ENCODE peak calls at places on chromosomes 4 and X, in four cellular contexts. One of them, this sample, is unnamed.
A peak's percentile ranks its signal among the peaks of the same experiment; 100 is the strongest.

GRCh38 chr4:103996637-103997036 is 276.9 kb upstream of the TACR3 start:
- DNase-seq in H9: peak; percentile 82
- DNase-seq in IMR-90: no peak
- DNase-seq in H1: peak; percentile 29
- DNase-seq in this sample: peak; percentile 98

GRCh38 chrX:150352114-150352513 is 11.0 kb upstream of the MAMLD1 start:
- DNase-seq in H9: no peak
- DNase-seq in IMR-90: peak; percentile 41
- DNase-seq in H1: no peak
- DNase-seq in this sample: no peak

GRCh38 chr4:171308661-171309060 is 504.5 kb upstream of the GALNTL6 start:
- DNase-seq in H9: no peak
- DNase-seq in IMR-90: no peak
- DNase-seq in H1: no peak
- DNase-seq in this sample: no peak

GRCh38 chr4:76696109-76696508 is 201.8 kb downstream of the SOWAHB start:
- DNase-seq in IMR-90: peak; percentile 69
- DNase-seq in H1: no peak
- DNase-seq in H9: peak; percentile 90
- DNase-seq in this sample: peak; percentile 99

GRCh38 chr4:185512516-185512915 is 22.8 kb downstream of the PDLIM3 start:
- DNase-seq in H1: no peak
- DNase-seq in IMR-90: peak; percentile 81
- DNase-seq in H9: no peak
- DNase-seq in this sample: no peak

GRCh38 chrX:14032383-14032782 is 2.7 kb upstream of the GEMIN8 start:
- DNase-seq in IMR-90: peak; percentile 61
- DNase-seq in H9: no peak
- DNase-seq in H1: no peak
- DNase-seq in this sample: peak; percentile 55

GRCh38 chr4:13627185-13627605 is 330 bp downstream of the BOD1L1 start:
- DNase-seq in H9: peak; percentile 31
- DNase-seq in IMR-90: no peak
- DNase-seq in H1: no peak
- DNase-seq in this sample: peak; percentile 41

GRCh38 chr4:80005863-80006262 is 67.2 kb downstream of the ANTXR2 start:
- DNase-seq in IMR-90: peak; percentile 65
- DNase-seq in H1: no peak
- DNase-seq in H9: no peak
- DNase-seq in this sample: no peak

GRCh38 chr4:139666735-139667266 is 1.2 kb downstream of the MGST2 start:
- DNase-seq in H1: no peak
- DNase-seq in H9: no peak
- DNase-seq in IMR-90: peak; percentile 76
- DNase-seq in this sample: no peak

GRCh38 chrX:24242649-24243556 is 71.0 kb downstream of the SUPT20HL2 start:
- DNase-seq in IMR-90: peak; percentile 63
- DNase-seq in H9: no peak
- DNase-seq in H1: no peak
- DNase-seq in this sample: peak; percentile 38

GRCh38 chr4:15894923-15895411 is 43.6 kb downstream of the FGFBP1 start:
- DNase-seq in H9: no peak
- DNase-seq in H1: no peak
- DNase-seq in IMR-90: peak; percentile 18
- DNase-seq in this sample: no peak

GRCh38 chr4:18390655-18391369 is 369.3 kb upstream of the LCORL start:
- DNase-seq in IMR-90: no peak
- DNase-seq in H9: no peak
- DNase-seq in H1: no peak
- DNase-seq in this sample: peak; percentile 75

GRCh38 chr4:75028196-75028854 is 95.4 kb downstream of the PARM1 start:
- DNase-seq in H9: no peak
- DNase-seq in IMR-90: no peak
- DNase-seq in H1: no peak
- DNase-seq in this sample: no peak

GRCh38 chr4:133929540-133929939 is 272.0 kb downstream of the PABPC4L start:
- DNase-seq in IMR-90: peak; percentile 4
- DNase-seq in H1: no peak
- DNase-seq in H9: no peak
- DNase-seq in this sample: peak; percentile 22

GRCh38 chrX:96436105-96436504 is 248.5 kb upstream of the DIAPH2 start:
- DNase-seq in H9: no peak
- DNase-seq in IMR-90: peak; percentile 69
- DNase-seq in H1: no peak
- DNase-seq in this sample: no peak

GRCh38 chr4:168220893-168221292 is 97.7 kb downstream of the DDX60 start:
- DNase-seq in H1: no peak
- DNase-seq in IMR-90: peak; percentile 30
- DNase-seq in H9: no peak
- DNase-seq in this sample: no peak

GRCh38 chrX:9610774-9611392 is 146.0 kb downstream of the TBL1X start:
- DNase-seq in H1: no peak
- DNase-seq in H9: no peak
- DNase-seq in IMR-90: peak; percentile 40
- DNase-seq in this sample: no peak

GRCh38 chr4:47462799-47463234 is 685 bp downstream of the COMMD8 start:
- DNase-seq in H9: no peak
- DNase-seq in H1: no peak
- DNase-seq in IMR-90: peak; percentile 3
- DNase-seq in this sample: no peak

GRCh38 chrX:150199181-150199580 is 163.9 kb upstream of the MAMLD1 start:
- DNase-seq in IMR-90: no peak
- DNase-seq in H9: no peak
- DNase-seq in H1: no peak
- DNase-seq in this sample: no peak

GRCh38 chr4:150960079-150960478 is 55.0 kb downstream of the LRBA start:
- DNase-seq in H9: no peak
- DNase-seq in H1: no peak
- DNase-seq in IMR-90: peak; percentile 37
- DNase-seq in this sample: peak; percentile 73

GRCh38 chr4:34964613-34965012 is 1279.7 kb downstream of the ARAP2 start:
- DNase-seq in H9: no peak
- DNase-seq in IMR-90: no peak
- DNase-seq in H1: no peak
- DNase-seq in this sample: peak; percentile 88

GRCh38 chrX:38664285-38664684 is 102.9 kb downstream of the TSPAN7 start:
- DNase-seq in H1: no peak
- DNase-seq in IMR-90: peak; percentile 43
- DNase-seq in H9: no peak
- DNase-seq in this sample: peak; percentile 48

GRCh38 chrX:130497531-130497930 is 95.7 kb downstream of the RBMX2 start:
- DNase-seq in IMR-90: no peak
- DNase-seq in H9: no peak
- DNase-seq in H1: no peak
- DNase-seq in this sample: no peak

GRCh38 chr4:88202443-88202842 is 44.0 kb upstream of the ABCG2 start:
- DNase-seq in IMR-90: no peak
- DNase-seq in H9: peak; percentile 35
- DNase-seq in H1: no peak
- DNase-seq in this sample: no peak

GRCh38 chr4:147360301-147360700 is 120.6 kb upstream of the EDNRA start:
- DNase-seq in H9: no peak
- DNase-seq in IMR-90: peak; percentile 92
- DNase-seq in H1: no peak
- DNase-seq in this sample: no peak

GRCh38 chr4:41994461-41994860 is 4.1 kb downstream of the SLC30A9 start:
- DNase-seq in H9: no peak
- DNase-seq in IMR-90: no peak
- DNase-seq in H1: no peak
- DNase-seq in this sample: no peak

GRCh38 chr4:114607086-114607485 is 8.5 kb downstream of the UGT8 start:
- DNase-seq in IMR-90: no peak
- DNase-seq in H9: no peak
- DNase-seq in H1: no peak
- DNase-seq in this sample: no peak

GRCh38 chrX:147741776-147742175 is 169.9 kb upstream of the FMR1 start:
- DNase-seq in H1: no peak
- DNase-seq in H9: no peak
- DNase-seq in IMR-90: no peak
- DNase-seq in this sample: no peak

GRCh38 chrX:150767475-150768131 is 74.4 kb downstream of the MTMR1 start:
- DNase-seq in IMR-90: peak; percentile 92
- DNase-seq in H1: no peak
- DNase-seq in H9: no peak
- DNase-seq in this sample: no peak

GRCh38 chr4:53702334-53703266 is 111.3 kb upstream of the LNX1 start:
- DNase-seq in H9: peak; percentile 49
- DNase-seq in IMR-90: peak; percentile 77
- DNase-seq in H1: no peak
- DNase-seq in this sample: no peak
- H2BK120ac ChIP-seq in H9: no peak overlapping the region
- H2BK120ac ChIP-seq in IMR-90: peak overlapping the region; percentile 99
- H2BK120ac ChIP-seq in H1: no peak overlapping the region
- H2BK120ac ChIP-seq in this sample: no peak overlapping the region

DNA sequence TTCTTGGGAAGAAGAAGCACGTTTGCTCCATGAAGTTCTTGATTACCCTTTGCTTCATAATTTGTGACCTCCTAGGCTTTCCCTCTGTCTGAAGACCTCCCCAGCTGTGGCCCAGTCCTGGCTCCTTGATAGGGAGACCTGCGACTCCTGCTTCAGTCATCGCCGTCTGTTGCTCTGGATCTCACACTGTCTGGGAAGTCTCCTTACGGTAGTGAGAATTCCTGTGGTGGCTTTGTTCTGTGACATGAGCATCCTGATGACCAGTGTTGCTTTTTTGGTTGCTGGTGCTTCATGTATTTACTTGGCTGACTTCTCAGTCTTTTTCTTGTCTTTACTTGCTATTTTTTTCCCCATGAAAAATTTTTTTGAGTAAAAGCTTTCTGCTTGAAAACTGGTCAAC is 44.2 kb downstream of the JADE1 start:
- DNase-seq in H9: no peak
- DNase-seq in H1: no peak
- DNase-seq in IMR-90: peak; percentile 69
- DNase-seq in this sample: peak; percentile 61
- H4K5ac ChIP-seq in H9: no peak overlapping the region
- H4K5ac ChIP-seq in H1: no peak overlapping the region
- H4K5ac ChIP-seq in IMR-90: no peak overlapping the region
- H4K5ac ChIP-seq in this sample: no peak overlapping the region

GRCh38 chr4:154082760-154083530 is 294.1 kb upstream of the SFRP2 start:
- DNase-seq in H9: peak; percentile 80
- DNase-seq in IMR-90: no peak
- DNase-seq in H1: peak; percentile 23
- DNase-seq in this sample: peak; percentile 86
- H3K18ac ChIP-seq in H9: no peak overlapping the region
- H3K18ac ChIP-seq in IMR-90: no peak overlapping the region
- H3K18ac ChIP-seq in H1: no peak overlapping the region
- H3K18ac ChIP-seq in this sample: no peak overlapping the region

DNA sequence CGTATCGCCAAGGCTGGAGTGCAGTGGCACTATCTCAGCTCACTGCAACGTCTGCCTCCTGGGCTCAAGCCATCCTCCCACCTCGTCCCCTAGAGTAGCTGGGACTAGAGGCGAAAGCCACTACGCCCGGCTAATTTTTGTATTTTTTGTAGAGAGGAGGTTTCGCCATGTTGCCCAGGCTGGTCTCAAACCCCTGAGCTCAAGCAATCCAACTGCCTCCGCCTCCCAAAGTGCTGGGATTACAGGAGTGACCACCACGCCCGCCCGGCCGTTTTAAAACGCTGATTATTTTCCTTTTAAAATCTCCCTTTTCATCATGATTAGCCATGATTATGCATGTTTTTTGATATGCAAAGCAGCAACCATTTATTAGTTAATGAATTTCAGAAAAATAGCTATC is 2.2 kb downstream of the N4BP2 start:
- DNase-seq in IMR-90: no peak
- DNase-seq in H1: no peak
- DNase-seq in H9: no peak
- DNase-seq in this sample: no peak
- H2BK120ac ChIP-seq in IMR-90: no peak overlapping the region
- H2BK120ac ChIP-seq in H1: no peak overlapping the region
- H2BK120ac ChIP-seq in H9: no peak overlapping the region
- H2BK120ac ChIP-seq in this sample: no peak overlapping the region

This sample was measured in mesendoderm.